ENCODE peak calls at places on chromosome 20, in seven cellular contexts. K is lower lobe of right lung, B is spleen, V is colonic mucosa, J is hepatocyte, T is cardiac muscle cell, X is K562. D is an unnamed sample.
A peak's percentile ranks its signal among the peaks of the same experiment; 100 is the strongest.

GRCh38 chr20:23143098-23143497 is 57.0 kb upstream of the CD93 start:
- DNase-seq in K (peak; percentile 65), B (no peak), V (no peak), J (peak; percentile 73), T (peak; percentile 37), X (peak; percentile 67), D (no peak)

GRCh38 chr20:31720486-31721407 is 1.9 kb downstream of the BCL2L1 start:
- DNase-seq in K (no peak), B (no peak), V (peak; percentile 64), J (peak; percentile 78), T (no peak), X (peak; percentile 3), D (no peak)

GRCh38 chr20:13302647-13303425 is 81.8 kb downstream of the ISM1 start:
- DNase-seq in K (no peak), B (no peak), V (peak; percentile 49), J (peak; percentile 53), T (peak; percentile 44), X (no peak), D (peak; percentile 37)

GRCh38 chr20:17701826-17702225 is 2.1 kb downstream of the BANF2 start:
- DNase-seq in K (no peak), B (no peak), V (no peak), J (no peak), T (no peak), X (no peak), D (no peak)

GRCh38 chr20:40683221-40683893 is 5.7 kb downstream of the MAFB start:
- DNase-seq in K (peak; percentile 69), B (peak; percentile 83), V (no peak), J (peak; percentile 67), T (peak; percentile 33), X (no peak), D (no peak)

GRCh38 chr20:38125157-38126056 is 39.7 kb downstream of the TGM2 start:
- DNase-seq in K (peak; percentile 74), B (peak; percentile 52), V (peak; percentile 84), J (no peak), T (no peak), X (no peak), D (no peak)

GRCh38 chr20:24588725-24589340 is 119.4 kb downstream of the SYNDIG1 start:
- DNase-seq in K (no peak), B (no peak), V (no peak), J (no peak), T (no peak), X (no peak), D (peak; percentile 54)

GRCh38 chr20:23441850-23442313 is 2.4 kb downstream of the CSTL1 start:
- DNase-seq in K (no peak), B (peak; percentile 76), V (peak; percentile 73), J (peak; percentile 86), T (peak; percentile 83), X (peak; percentile 70), D (peak; percentile 74)

GRCh38 chr20:54625497-54625896 is 150.1 kb downstream of the DOK5 start:
- DNase-seq in K (no peak), B (no peak), V (no peak), J (no peak), T (no peak), X (no peak), D (no peak)

GRCh38 chr20:41072099-41072798 is 43.6 kb downstream of the TOP1 start:
- DNase-seq in K (no peak), B (peak; percentile 47), V (no peak), J (peak; percentile 51), T (no peak), X (no peak), D (no peak)

GRCh38 chr20:5364136-5364821 is 47.5 kb upstream of the PROKR2 start:
- DNase-seq in K (no peak), B (no peak), V (no peak), J (no peak), T (no peak), X (no peak), D (no peak)

GRCh38 chr20:52974155-52974554 is 2.0 kb downstream of the TSHZ2 start:
- DNase-seq in K (no peak), B (no peak), V (no peak), J (no peak), T (no peak), X (no peak), D (peak; percentile 60)

GRCh38 chr20:43936371-43936770 is 21.7 kb downstream of the TOX2 start:
- DNase-seq in K (no peak), B (no peak), V (no peak), J (no peak), T (no peak), X (no peak), D (no peak)

GRCh38 chr20:325889-326644 is 715 bp downstream of the SOX12 start:
- DNase-seq in K (peak; percentile 80), B (peak; percentile 94), V (peak; percentile 61), J (peak; percentile 85), T (peak; percentile 81), X (peak; percentile 48), D (peak; percentile 61)

GRCh38 chr20:48624315-48625020 is 203.3 kb downstream of the PREX1 start:
- DNase-seq in K (peak; percentile 43), B (peak; percentile 72), V (no peak), J (no peak), T (no peak), X (no peak), D (peak; percentile 45)

GRCh38 chr20:19620471-19620870 is 137.6 kb upstream of the RIN2 start:
- DNase-seq in K (no peak), B (no peak), V (no peak), J (peak; percentile 66), T (no peak), X (no peak), D (no peak)

GRCh38 chr20:50930139-50931047 is 844 bp downstream of the ADNP start:
- DNase-seq in K (peak; percentile 57), B (peak; percentile 91), V (peak; percentile 34), J (peak; percentile 62), T (peak; percentile 49), X (peak; percentile 21), D (peak; percentile 24)

GRCh38 chr20:25551413-25552210 is 33.7 kb downstream of the NINL start:
- DNase-seq in K (no peak), B (no peak), V (no peak), J (no peak), T (peak; percentile 46), X (no peak), D (no peak)

GRCh38 chr20:5674176-5674660 is 76.0 kb upstream of the SHLD1 start:
- DNase-seq in K (no peak), B (no peak), V (no peak), J (no peak), T (no peak), X (no peak), D (no peak)

DNA sequence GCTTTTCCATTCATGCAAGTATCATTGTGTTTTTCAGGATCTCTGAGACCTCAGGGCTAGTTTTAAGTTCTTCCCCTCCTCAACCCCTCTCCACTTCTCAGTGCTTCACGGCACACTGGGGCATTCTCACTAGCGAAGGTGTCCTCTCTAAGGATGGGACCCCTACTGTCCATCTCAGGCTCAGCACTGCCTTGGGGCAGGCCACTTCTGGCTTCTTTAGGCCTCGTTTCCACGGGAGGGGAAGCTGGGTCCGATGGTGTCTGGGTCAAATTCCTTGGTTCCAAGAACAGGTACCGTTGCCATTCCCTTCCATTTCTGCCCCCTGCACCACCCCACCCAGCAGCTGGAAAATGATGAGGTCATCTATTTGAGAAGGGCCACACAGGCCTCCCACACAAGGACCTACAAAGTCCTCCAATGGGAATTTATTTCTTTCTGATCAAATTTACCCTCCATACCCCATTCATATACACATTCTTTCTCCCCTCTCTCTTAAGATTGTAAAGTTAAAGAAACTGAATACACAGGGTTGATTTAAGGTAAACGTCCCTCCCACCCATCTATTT is 17.2 kb downstream of the GNAS start:
- DNase-seq in K (no peak), B (no peak), V (no peak), J (no peak), T (no peak), X (no peak), D (no peak)
- TF ChIP-seq CTCF in K (no peak), B (no peak), V (no peak), J (no peak), T (no peak), X (peak; percentile 13), D (peak; percentile 26)

GRCh38 chr20:3248993-3249347 is 10.0 kb upstream of the SLC4A11 start:
- DNase-seq in K (no peak), B (peak; percentile 63), V (no peak), J (no peak), T (no peak), X (no peak), D (no peak)
- H3K4me3 ChIP-seq in K (peak overlapping the region; percentile 17), B (peak overlapping the region; percentile 4), V (no peak overlapping the region), J (no peak overlapping the region), T (no peak overlapping the region), X (peak overlapping the region; percentile 15), D (peak overlapping the region; percentile 41)

GRCh38 chr20:1624811-1625690 is 5.2 kb upstream of the SIRPB1 start:
- DNase-seq in K (no peak), B (no peak), V (no peak), J (peak; percentile 0), T (no peak), X (no peak), D (no peak)

GRCh38 chr20:1619861-1620444 is at the start of gene SIRPB1:
- DNase-seq in K (peak; percentile 55), B (peak; percentile 79), V (no peak), J (peak; percentile 2), T (no peak), X (no peak), D (no peak)

GRCh38 chr20:1623501-1624250 is 3.9 kb upstream of the SIRPB1 start:
- DNase-seq in K (no peak), B (peak; percentile 79), V (no peak), J (peak; percentile 2), T (no peak), X (no peak), D (no peak)

GRCh38 chr20:1618954-1619550 is 757 bp downstream of the SIRPB1 start:
- DNase-seq in K (no peak), B (no peak), V (no peak), J (peak; percentile 0), T (no peak), X (no peak), D (no peak)

DNA sequence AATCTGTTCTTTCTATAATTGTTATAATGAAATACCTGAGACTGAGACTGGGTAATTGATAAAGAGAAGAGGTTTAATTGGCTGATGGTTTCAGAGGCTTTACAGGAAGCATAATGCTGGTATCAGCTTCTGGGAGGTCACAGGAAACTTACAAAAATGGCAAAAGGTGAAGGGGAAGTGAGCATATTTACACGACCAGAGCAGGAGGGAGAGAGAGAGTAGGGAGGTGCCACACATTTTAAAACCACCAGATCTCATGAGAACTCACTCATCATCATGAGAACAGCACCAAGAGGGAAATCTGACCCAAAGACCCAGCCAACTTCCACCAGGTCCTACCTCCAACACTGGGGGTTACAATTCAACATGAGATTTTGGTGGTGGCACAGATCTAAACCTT is 2.6 kb upstream of the SIRPB1 start:
- DNase-seq in K (no peak), B (no peak), V (no peak), J (peak; percentile 1), T (no peak), X (no peak), D (no peak)
- H3K4me1 ChIP-seq in K (peaks cover 21% of the 10 kb centered on the region), B (peaks cover 70% of the 10 kb centered on the region), V (no peaks in the 10 kb centered on the region), J (no peaks in the 10 kb centered on the region), T (no peaks in the 10 kb centered on the region), X (no peaks in the 10 kb centered on the region), D (no peaks in the 10 kb centered on the region)

DNA sequence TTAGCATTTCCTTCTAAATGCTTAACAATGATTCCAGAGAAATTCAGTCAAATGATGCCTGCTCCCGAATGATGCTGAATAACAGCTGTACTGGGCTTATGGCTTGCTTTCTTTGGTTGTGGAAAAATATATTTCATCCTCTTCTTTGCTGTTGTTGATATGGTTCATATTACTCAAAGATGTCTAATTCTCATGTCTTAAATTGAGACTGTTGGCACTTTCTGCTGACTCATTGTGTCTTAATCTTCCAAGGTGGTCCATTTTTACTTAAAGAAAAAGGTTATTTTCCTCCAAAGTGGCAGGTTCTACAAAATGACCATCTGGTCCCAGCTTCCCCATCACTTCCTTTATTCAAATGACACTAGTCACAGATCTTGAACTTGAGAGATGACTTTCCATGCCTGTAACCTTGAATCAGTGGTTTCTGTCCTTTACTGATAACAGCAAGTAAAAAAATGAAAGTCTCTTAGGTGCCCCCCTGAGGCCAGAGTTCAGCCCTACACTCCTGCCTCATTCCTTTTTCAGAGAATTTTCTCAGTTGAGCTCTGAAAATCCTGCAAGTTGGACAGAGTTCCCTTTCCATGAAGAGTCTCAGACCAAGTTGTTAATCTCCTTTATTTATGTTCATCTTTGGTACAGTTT is 6.9 kb downstream of the SNAP25 start:
- DNase-seq in K (no peak), B (no peak), V (no peak), J (peak; percentile 10), T (peak; percentile 35), X (peak; percentile 25), D (peak; percentile 37)
- TF ChIP-seq CTCF in K (no peak), B (no peak), V (no peak), J (peak; percentile 18), T (peak; percentile 28), X (no peak), D (peak; percentile 70)